ENCODE peak calls at places on chromosomes 11 and 22, in four cellular contexts. L is dorsolateral prefrontal cortex, A is uterus, I is NCI-H1436 treated with DMSO at 0.1 percent for 48 hours. F is an unnamed sample.

GRCh38 chr11:69131644-69132300 is 24.0 kb upstream of the SMIM38 start:
- DNase-seq in A (peak; percentile 43), L (no peak), I (no peak), F (peak; percentile 83)

GRCh38 chr22:39661842-39662676 is 91.5 kb downstream of the CACNA1I start:
- DNase-seq in L (no peak), A (no peak), I (no peak), F (peak; percentile 84)

GRCh38 chr11:2314525-2315394 is 12.9 kb downstream of the TSPAN32 start:
- DNase-seq in I (no peak), L (peak; percentile 47), A (peak; percentile 93), F (no peak)

GRCh38 chr22:17872491-17872890 is 98.2 kb upstream of the BID start:
- DNase-seq in I (no peak), A (no peak), L (no peak), F (no peak)

GRCh38 chr11:66289548-66290331 is 797 bp upstream of the YIF1A start:
- DNase-seq in L (no peak), I (no peak), A (no peak), F (peak; percentile 87)

GRCh38 chr11:20493340-20493739 is 105.8 kb downstream of the PRMT3 start:
- DNase-seq in I (no peak), A (no peak), L (no peak), F (no peak)

GRCh38 chr22:49929553-49929979 is 11.1 kb downstream of the CRELD2 start:
- DNase-seq in L (peak; percentile 67), I (no peak), A (peak; percentile 63), F (peak; percentile 88)

GRCh38 chr22:25488244-25489020 is 76.0 kb upstream of the GRK3 start:
- DNase-seq in I (no peak), L (no peak), A (peak; percentile 56), F (peak; percentile 68)

GRCh38 chr11:70713988-70714665 is 315.8 kb downstream of the CTTN start:
- DNase-seq in I (no peak), A (no peak), L (no peak), F (peak; percentile 20)

GRCh38 chr11:86671386-86672006 is 920 bp downstream of the ME3 start:
- DNase-seq in L (peak; percentile 68), A (peak; percentile 80), I (no peak), F (no peak)